ENCODE peak calls at places on chromosomes 13 and 19, in five cellular contexts. J, F, C, W and Z are unnamed samples.

GRCh38 chr19:2227415-2228156 is 8.5 kb downstream of the PLEKHJ1 start:
- DNase-seq in J (no peak), F (peak; percentile 88), C (no peak), W (no peak), Z (no peak)

GRCh38 chr19:13843104-13843921 is 33.6 kb upstream of the NANOS3 start:
- DNase-seq in J (no peak), F (no peak), C (no peak), W (no peak), Z (peak; percentile 87)

GRCh38 chr19:42273407-42274064 is 4.5 kb downstream of the CIC start:
- DNase-seq in J (no peak), F (no peak), C (no peak), W (no peak), Z (no peak)

GRCh38 chr19:56718231-56718630 is 46.7 kb upstream of the ZNF835 start:
- DNase-seq in J (no peak), F (no peak), C (no peak), W (no peak), Z (no peak)

GRCh38 chr19:42038675-42039074 is 31.3 kb downstream of the GRIK5 start:
- DNase-seq in J (no peak), F (no peak), C (no peak), W (no peak), Z (no peak)

GRCh38 chr13:98681017-98681416 is 71.5 kb downstream of the SLC15A1 start:
- DNase-seq in J (no peak), F (no peak), C (no peak), W (no peak), Z (peak; percentile 18)

GRCh38 chr13:33251131-33251629 is 34.4 kb downstream of the STARD13 start:
- DNase-seq in J (peak; percentile 20), F (no peak), C (no peak), W (no peak), Z (peak; percentile 98)

GRCh38 chr13:75725784-75726183 is 89.7 kb downstream of the LMO7 start:
- DNase-seq in J (no peak), F (no peak), C (no peak), W (no peak), Z (peak; percentile 40)

GRCh38 chr13:82654851-82655517 is 1227.3 kb downstream of the SLITRK1 start:
- DNase-seq in J (no peak), F (no peak), C (no peak), W (no peak), Z (peak; percentile 69)

GRCh38 chr19:55358943-55359908 is 3.8 kb downstream of the GARIN5B start:
- DNase-seq in J (no peak), F (no peak), C (no peak), W (no peak), Z (no peak)

GRCh38 chr19:4067396-4068057 is 828 bp upstream of the ZBTB7A start:
- DNase-seq in J (no peak), F (no peak), C (no peak), W (no peak), Z (peak; percentile 24)

GRCh38 chr19:38786572-38787265 is 2.3 kb upstream of the LGALS7B start:
- DNase-seq in J (no peak), F (no peak), C (no peak), W (no peak), Z (no peak)

GRCh38 chr13:109383683-109384082 is 402.7 kb downstream of the IRS2 start:
- DNase-seq in J (no peak), F (no peak), C (no peak), W (no peak), Z (peak; percentile 88)

GRCh38 chr13:28559636-28560259 is 64.8 kb upstream of the FLT1 start:
- DNase-seq in J (no peak), F (no peak), C (no peak), W (no peak), Z (no peak)

GRCh38 chr13:42486711-42487198 is 87.2 kb upstream of the TNFSF11 start:
- DNase-seq in J (no peak), F (no peak), C (no peak), W (no peak), Z (peak; percentile 63)

GRCh38 chr13:48600374-48601364 is 53.1 kb upstream of the CYSLTR2 start:
- DNase-seq in J (no peak), F (no peak), C (no peak), W (no peak), Z (peak; percentile 48)

GRCh38 chr19:58381460-58382220 is 810 bp upstream of the ZNF837 start:
- DNase-seq in J (no peak), F (no peak), C (no peak), W (no peak), Z (no peak)